ENCODE peak calls at places on chromosomes 7 and 10, in five cellular contexts. I, G, B, C and N are unnamed samples.

GRCh38 chr10:109456566-109457361 is 466.5 kb downstream of the XPNPEP1 start:
- DNase-seq in G (no peak), I (no peak), B (no peak), C (peak; percentile 62), N (no peak)

GRCh38 chr7:137081276-137081675 is 212.8 kb downstream of the CHRM2 start:
- DNase-seq in I (no peak), C (no peak), G (no peak), B (no peak), N (no peak)

GRCh38 chr7:93715234-93715633 is 140.7 kb upstream of the CALCR start:
- DNase-seq in G (peak; percentile 78), I (peak; percentile 37), B (peak; percentile 24), C (peak; percentile 33), N (peak; percentile 23)

GRCh38 chr10:3465406-3465891 is 292.9 kb upstream of the PITRM1 start:
- DNase-seq in C (no peak), I (no peak), G (no peak), B (no peak), N (no peak)

GRCh38 chr7:151211155-151211772 is 976 bp upstream of the H2BK1 start:
- DNase-seq in B (no peak), G (no peak), C (no peak), I (no peak), N (no peak)

GRCh38 chr7:98293746-98294145 is 12.3 kb downstream of the BRI3 start:
- DNase-seq in B (no peak), I (no peak), C (no peak), G (no peak), N (no peak)

GRCh38 chr10:97463363-97464132 is 17.6 kb downstream of the ZDHHC16 start:
- DNase-seq in C (peak; percentile 70), I (peak; percentile 59), B (no peak), G (no peak), N (no peak)

GRCh38 chr7:105677803-105678583 is 96.7 kb upstream of the EFCAB10 start:
- DNase-seq in B (no peak), I (peak; percentile 56), C (no peak), G (no peak), N (no peak)

GRCh38 chr7:123674399-123675091 is 18.9 kb downstream of the LMOD2 start:
- DNase-seq in I (no peak), B (no peak), C (no peak), G (no peak), N (no peak)

GRCh38 chr10:101188942-101189341 is 40.3 kb downstream of the LBX1 start:
- DNase-seq in B (no peak), G (no peak), I (no peak), C (no peak), N (no peak)

GRCh38 chr7:132614428-132615076 is 38.3 kb upstream of the PLXNA4 start:
- DNase-seq in I (no peak), G (no peak), B (no peak), C (no peak), N (peak; percentile 22)

GRCh38 chr7:87156709-87157108 is 4.5 kb downstream of the DMTF1 start:
- DNase-seq in G (no peak), C (no peak), I (no peak), B (no peak), N (no peak)

GRCh38 chr7:155973451-155973997 is 161.3 kb upstream of the SHH start:
- DNase-seq in B (no peak), C (no peak), G (peak; percentile 57), I (no peak), N (no peak)

GRCh38 chr10:104059364-104059763 is 26.3 kb downstream of the COL17A1 start:
- DNase-seq in G (no peak), I (no peak), C (no peak), B (no peak), N (no peak)

GRCh38 chr7:45174966-45175765 is 17.6 kb downstream of the RAMP3 start:
- DNase-seq in C (no peak), I (no peak), G (peak; percentile 52), B (no peak), N (no peak)

GRCh38 chr10:18113881-18114280 is 26.3 kb upstream of the CACNB2 start:
- DNase-seq in G (no peak), C (no peak), I (no peak), B (no peak), N (no peak)

GRCh38 chr7:133669061-133669455 is 416.2 kb downstream of the EXOC4 start:
- DNase-seq in B (no peak), G (no peak), C (no peak), I (no peak), N (no peak)

GRCh38 chr7:151432658-151433521 is 7.1 kb downstream of the CRYGN start:
- DNase-seq in C (peak; percentile 61), G (no peak), B (no peak), I (no peak), N (peak; percentile 27)

GRCh38 chr10:20415684-20416083 is 481.4 kb downstream of the NEBL start:
- DNase-seq in I (no peak), B (no peak), C (no peak), G (no peak), N (no peak)

GRCh38 chr10:6255548-6256061 is 52.9 kb downstream of the PFKFB3 start:
- DNase-seq in C (no peak), I (peak; percentile 84), G (no peak), B (no peak), N (no peak)

GRCh38 chr7:31100445-31100844 is 48.3 kb downstream of the ADCYAP1R1 start:
- DNase-seq in I (no peak), B (no peak), C (peak; percentile 3), G (no peak), N (no peak)

GRCh38 chr10:71802715-71803488 is 29.6 kb upstream of the VSIR start:
- DNase-seq in C (no peak), I (no peak), G (peak; percentile 68), B (no peak), N (no peak)

GRCh38 chr10:132400547-132401151 is 3.6 kb downstream of the PWWP2B start:
- DNase-seq in B (no peak), G (no peak), C (no peak), I (no peak), N (no peak)

GRCh38 chr10:132400041-132400546 is 3.1 kb downstream of the PWWP2B start:
- DNase-seq in G (no peak), I (no peak), B (no peak), C (no peak), N (no peak)

GRCh38 chr10:132403511-132404168 is 6.6 kb downstream of the PWWP2B start:
- DNase-seq in B (no peak), I (peak; percentile 69), C (no peak), G (no peak), N (no peak)

GRCh38 chr10:132402781-132403241 is 5.8 kb downstream of the PWWP2B start:
- DNase-seq in I (peak; percentile 25), G (no peak), B (no peak), C (peak; percentile 40), N (peak; percentile 19)

GRCh38 chr10:132401396-132402168 is 4.6 kb downstream of the PWWP2B start:
- DNase-seq in B (no peak), G (no peak), I (peak; percentile 83), C (no peak), N (peak; percentile 18)
- TF ChIP-seq EP300 in B (no peak), G (no peak), I (no peak), C (no peak), N (no peak)

GRCh38 chr7:64787295-64787694 is 6.9 kb upstream of the ZNF138 start:
- DNase-seq in I (no peak), B (no peak), G (no peak), C (no peak), N (no peak)
- TF ChIP-seq EP300 in I (no peak), B (no peak), G (no peak), C (no peak), N (no peak)

GRCh38 chr10:85642421-85643170 is 724.0 kb downstream of the GRID1 start:
- DNase-seq in C (no peak), B (no peak), G (no peak), I (no peak), N (no peak)
- TF ChIP-seq EP300 in C (no peak), B (no peak), G (no peak), I (no peak), N (no peak)

GRCh38 chr10:11646450-11646849 is 35.0 kb upstream of the USP6NL start:
- DNase-seq in I (no peak), B (no peak), C (no peak), G (no peak), N (no peak)

GRCh38 chr10:11639861-11640764 is 28.7 kb upstream of the USP6NL start:
- DNase-seq in G (no peak), I (peak; percentile 53), B (no peak), C (no peak), N (no peak)

GRCh38 chr10:11643039-11643438 is 31.6 kb upstream of the USP6NL start:
- DNase-seq in C (no peak), I (no peak), G (no peak), B (no peak), N (no peak)

GRCh38 chr10:11639346-11639745 is 27.9 kb upstream of the USP6NL start:
- DNase-seq in C (no peak), B (no peak), I (no peak), G (no peak), N (no peak)

DNA sequence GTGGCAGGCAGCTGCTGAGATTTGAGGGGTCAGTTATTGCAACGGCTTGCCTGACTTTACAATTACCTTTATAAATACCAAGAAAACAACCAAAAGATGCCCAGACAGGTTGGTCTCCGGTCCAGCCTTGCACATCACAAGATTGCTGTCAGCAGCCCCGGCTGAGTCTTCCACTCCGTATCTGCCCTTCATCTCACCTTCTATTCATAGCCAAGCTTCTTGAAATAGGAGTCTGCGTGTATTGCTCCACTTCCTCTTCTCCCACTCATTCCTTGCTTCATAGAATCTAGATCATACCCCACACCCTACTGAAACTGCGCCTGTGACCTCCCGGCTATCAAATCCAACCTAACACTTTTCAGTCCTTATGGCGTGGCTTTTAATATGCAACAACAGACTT is 31.1 kb upstream of the USP6NL start:
- DNase-seq in I (no peak), G (no peak), C (no peak), B (no peak), N (no peak)
- TF ChIP-seq EP300 in I (no peak), G (no peak), C (no peak), B (no peak), N (no peak)